ENCODE peak calls at places on chromosomes 13 and 19, in seven cellular contexts. O, M, X, E, P, K and L are unnamed samples.

GRCh38 chr13:106354961-106355360 is 180.5 kb downstream of the EFNB2 start:
- DNase-seq in O (no peak), M (no peak), X (no peak), E (no peak), P (no peak), K (no peak), L (no peak)

GRCh38 chr19:29045708-29046107 is 167.2 kb downstream of the UQCRFS1 start:
- DNase-seq in O (no peak), M (no peak), X (no peak), E (peak; percentile 34), P (no peak), K (no peak), L (no peak)

GRCh38 chr13:109330941-109331340 is 455.4 kb downstream of the IRS2 start:
- DNase-seq in O (no peak), M (no peak), X (peak; percentile 85), E (no peak), P (no peak), K (peak; percentile 43), L (no peak)

GRCh38 chr13:28819748-28820098 is 416 bp upstream of the MTUS2 start:
- DNase-seq in O (no peak), M (peak; percentile 54), X (peak; percentile 32), E (peak; percentile 92), P (peak; percentile 86), K (peak; percentile 12), L (peak; percentile 40)

GRCh38 chr13:112820318-112820717 is 130.5 kb downstream of the ATP11A start:
- DNase-seq in O (no peak), M (no peak), X (no peak), E (no peak), P (no peak), K (no peak), L (no peak)

GRCh38 chr13:110820311-110820710 is 94.6 kb downstream of the ANKRD10 start:
- DNase-seq in O (no peak), M (no peak), X (no peak), E (no peak), P (no peak), K (no peak), L (no peak)

GRCh38 chr19:19900124-19900523 is 622 bp upstream of the ZNF93 start:
- DNase-seq in O (no peak), M (peak; percentile 78), X (peak; percentile 75), E (no peak), P (peak; percentile 17), K (peak; percentile 88), L (no peak)

GRCh38 chr19:47820410-47820809 is 1.3 kb upstream of the CRX start:
- DNase-seq in O (no peak), M (no peak), X (no peak), E (no peak), P (no peak), K (no peak), L (no peak)

GRCh38 chr13:40221460-40222201 is 444.8 kb downstream of the FOXO1 start:
- DNase-seq in O (no peak), M (peak; percentile 90), X (no peak), E (no peak), P (peak; percentile 49), K (peak; percentile 92), L (no peak)

DNA sequence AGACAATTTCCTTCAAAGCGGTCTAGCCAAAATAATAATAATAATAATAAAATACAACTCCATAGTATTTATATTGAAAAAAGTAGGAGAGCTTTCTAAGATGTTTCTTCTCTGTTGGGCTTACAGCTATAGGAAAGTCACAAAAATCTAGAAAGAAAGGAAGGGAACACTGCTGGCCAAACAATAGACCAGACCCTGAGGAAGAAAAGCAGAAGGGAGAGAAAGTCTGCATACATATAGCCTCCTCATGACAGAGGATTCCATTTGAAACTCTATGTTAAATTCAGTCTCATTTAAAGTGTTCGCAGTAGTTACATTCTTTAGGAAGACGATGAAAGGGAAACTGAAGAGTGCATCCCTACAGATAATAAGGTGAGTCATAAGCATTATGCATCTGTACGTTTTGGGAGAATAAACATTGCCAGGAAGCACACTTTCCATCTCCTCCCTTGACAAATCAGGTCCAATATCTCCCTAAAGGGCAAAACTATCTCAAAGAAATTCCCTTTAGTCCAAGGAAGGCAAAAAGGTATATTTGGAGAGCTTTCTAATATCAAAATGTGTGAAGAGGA is 86.5 kb downstream of the PCDH9 start:
- DNase-seq in O (no peak), M (no peak), X (peak; percentile 21), E (no peak), P (no peak), K (no peak), L (no peak)
- H3K27ac ChIP-seq in O (no peak overlapping the region), M (no peak overlapping the region), X (no peak overlapping the region), E (no peak overlapping the region), P (no peak overlapping the region), K (no peak overlapping the region), L (no peak overlapping the region)

DNA sequence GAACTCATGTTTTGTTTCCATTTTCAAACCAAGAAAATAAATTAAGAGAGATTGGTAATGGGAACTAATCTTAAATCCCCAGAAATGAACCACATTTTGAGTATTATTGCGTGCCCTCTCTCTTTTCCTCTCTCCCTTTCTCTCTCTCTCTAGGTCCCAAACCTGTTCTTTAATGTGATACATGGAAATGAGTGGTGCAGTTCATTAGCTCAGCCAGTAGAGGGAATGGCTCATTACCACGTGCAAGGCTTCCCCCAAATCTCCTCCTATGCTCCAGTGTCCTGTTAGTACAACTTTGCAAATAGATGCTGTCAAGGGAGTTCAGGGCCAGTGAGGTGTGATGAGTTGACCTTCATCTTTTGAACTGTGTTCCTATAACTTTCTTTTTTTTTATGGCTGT is 178.4 kb downstream of the FGF9 start:
- DNase-seq in O (no peak), M (peak; percentile 6), X (peak; percentile 43), E (peak; percentile 52), P (peak; percentile 64), K (no peak), L (no peak)
- H3K27ac ChIP-seq in O (no peak overlapping the region), M (no peak overlapping the region), X (no peak overlapping the region), E (no peak overlapping the region), P (no peak overlapping the region), K (no peak overlapping the region), L (no peak overlapping the region)

GRCh38 chr19:38032151-38032550 is 125.1 kb downstream of the SIPA1L3 start:
- DNase-seq in O (no peak), M (peak; percentile 69), X (peak; percentile 74), E (no peak), P (no peak), K (peak; percentile 93), L (no peak)

GRCh38 chr19:38033658-38034150 is 126.7 kb downstream of the SIPA1L3 start:
- DNase-seq in O (peak; percentile 76), M (no peak), X (no peak), E (peak; percentile 70), P (no peak), K (peak; percentile 77), L (no peak)

GRCh38 chr19:38032951-38033350 is 125.9 kb downstream of the SIPA1L3 start:
- DNase-seq in O (no peak), M (peak; percentile 62), X (no peak), E (no peak), P (no peak), K (no peak), L (no peak)

GRCh38 chr19:38035515-38036495 is 128.8 kb downstream of the SIPA1L3 start:
- DNase-seq in O (no peak), M (peak; percentile 38), X (peak; percentile 58), E (no peak), P (no peak), K (peak; percentile 70), L (no peak)

GRCh38 chr19:38034153-38034835 is 127.3 kb downstream of the SIPA1L3 start:
- DNase-seq in O (no peak), M (peak; percentile 19), X (peak; percentile 62), E (no peak), P (no peak), K (peak; percentile 86), L (no peak)
- H3K27ac ChIP-seq in O (peak overlapping the region; percentile 90), M (no peak overlapping the region), X (no peak overlapping the region), E (no peak overlapping the region), P (no peak overlapping the region), K (peak overlapping the region; percentile 97), L (no peak overlapping the region)

DNA sequence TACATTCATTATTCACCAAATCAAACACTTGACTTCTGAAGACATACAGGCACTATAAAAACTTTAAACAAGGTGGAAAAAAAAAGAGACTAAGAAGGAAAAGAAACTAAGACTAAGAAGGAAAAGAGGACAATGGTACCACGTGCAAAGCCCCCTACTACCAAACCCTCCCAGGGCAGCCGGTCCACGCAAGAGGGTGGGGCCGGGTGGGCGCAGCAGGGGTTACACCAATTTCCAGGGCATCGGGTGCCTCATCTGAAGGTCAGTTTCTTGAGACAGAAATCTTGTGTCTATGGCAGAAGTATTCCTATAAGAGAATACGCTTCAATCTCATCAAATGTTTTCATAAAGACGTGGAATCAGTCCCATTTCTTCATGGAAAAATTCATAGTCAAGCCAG is 131.5 kb downstream of the NUFIP1 start:
- DNase-seq in O (no peak), M (no peak), X (no peak), E (no peak), P (no peak), K (no peak), L (no peak)
- H3K27ac ChIP-seq in O (no peak overlapping the region), M (no peak overlapping the region), X (no peak overlapping the region), E (no peak overlapping the region), P (no peak overlapping the region), K (no peak overlapping the region), L (no peak overlapping the region)

GRCh38 chr19:1763648-1764292 is 10.5 kb downstream of the ONECUT3 start:
- DNase-seq in O (no peak), M (no peak), X (no peak), E (no peak), P (no peak), K (no peak), L (no peak)

GRCh38 chr19:1764293-1764683 is 11.0 kb downstream of the ONECUT3 start:
- DNase-seq in O (no peak), M (no peak), X (no peak), E (no peak), P (no peak), K (no peak), L (no peak)

GRCh38 chr19:1760020-1760419 is 6.7 kb downstream of the ONECUT3 start:
- DNase-seq in O (no peak), M (no peak), X (no peak), E (peak; percentile 75), P (no peak), K (no peak), L (no peak)

GRCh38 chr19:1761528-1762242 is 8.4 kb downstream of the ONECUT3 start:
- DNase-seq in O (no peak), M (no peak), X (no peak), E (peak; percentile 53), P (no peak), K (no peak), L (no peak)

DNA sequence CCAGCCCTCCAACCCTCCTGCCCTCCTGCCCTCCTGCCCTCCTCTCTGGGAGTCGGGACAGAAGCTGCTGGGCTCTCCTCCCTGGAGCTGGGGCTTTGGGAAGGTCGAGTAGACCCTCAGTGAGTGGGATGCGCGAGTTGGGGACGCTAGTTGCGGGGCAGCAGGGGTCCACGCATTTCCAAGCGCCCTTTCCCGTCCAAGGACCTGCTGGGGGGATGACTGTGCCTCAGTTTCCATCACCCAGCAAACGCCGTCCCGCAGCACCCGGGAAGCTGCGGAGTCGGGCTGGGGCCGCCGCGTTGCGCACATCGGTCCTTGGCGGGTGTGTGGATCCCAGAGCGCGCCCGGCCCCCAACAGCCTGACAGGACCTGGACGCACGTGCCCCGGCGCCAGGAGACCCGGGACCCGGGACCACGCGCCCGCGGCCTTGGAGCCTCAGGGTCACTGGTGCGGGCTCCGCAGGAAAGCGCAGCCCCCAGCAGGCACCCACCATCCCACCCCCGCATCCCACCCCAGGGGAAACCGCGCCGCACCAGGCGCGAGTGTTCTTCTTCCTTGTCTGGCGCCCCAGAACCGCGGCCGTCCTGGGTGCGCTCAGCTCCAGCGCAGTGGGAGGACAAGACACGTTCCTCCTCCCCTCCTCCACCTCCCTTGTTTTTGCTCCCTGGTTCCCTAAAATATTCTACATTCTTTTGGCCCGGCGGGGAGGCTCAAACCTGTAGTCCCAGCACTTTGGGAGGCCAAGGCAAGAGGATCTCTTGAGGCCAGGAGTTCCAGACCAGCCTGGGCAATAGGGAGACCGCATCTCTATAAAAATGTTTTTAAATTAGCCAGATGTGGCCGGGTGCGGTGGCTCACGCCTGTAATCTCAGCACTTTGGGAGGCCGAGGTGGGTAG is 9.2 kb downstream of the ONECUT3 start:
- DNase-seq in O (no peak), M (no peak), X (no peak), E (peak; percentile 55), P (no peak), K (no peak), L (no peak)
- H3K27ac ChIP-seq in O (no peak overlapping the region), M (no peak overlapping the region), X (no peak overlapping the region), E (no peak overlapping the region), P (no peak overlapping the region), K (no peak overlapping the region), L (no peak overlapping the region)